ENCODE peak calls at places on chromosomes 1 and 21, in six cellular contexts. J is GM12891, R is K562, C is HepG2, N is H1, S is GM12878. H is an unnamed sample.

GRCh38 chr1:240499012-240499411 is 112.9 kb downstream of the GREM2 start:
- DNase-seq in J (no peak), R (no peak), C (no peak), N (no peak), S (no peak), H (no peak)

GRCh38 chr1:32275424-32275823 is 16.5 kb upstream of the HDAC1 start:
- DNase-seq in J (no peak), R (peak; percentile 13), C (no peak), N (no peak), S (no peak), H (no peak)

GRCh38 chr1:203282720-203283542 is 22.4 kb upstream of the BTG2 start:
- DNase-seq in J (no peak), R (peak; percentile 33), C (no peak), N (no peak), S (no peak), H (no peak)

GRCh38 chr1:236389253-236389652 is 4.8 kb upstream of the EDARADD start:
- DNase-seq in J (no peak), R (no peak), C (no peak), N (no peak), S (no peak), H (no peak)

GRCh38 chr1:39154553-39155361 is 49.7 kb upstream of the MACF1 start:
- DNase-seq in J (no peak), R (no peak), C (peak; percentile 57), N (no peak), S (no peak), H (no peak)

GRCh38 chr21:46347791-46348381 is 23.9 kb downstream of the PCNT start:
- DNase-seq in J (no peak), R (no peak), C (no peak), N (no peak), S (no peak), H (no peak)

GRCh38 chr1:59878370-59878769 is 48.2 kb downstream of the CYP2J2 start:
- DNase-seq in J (no peak), R (no peak), C (no peak), N (no peak), S (no peak), H (no peak)

GRCh38 chr1:215844777-215845176 is 277.7 kb downstream of the KCTD3 start:
- DNase-seq in J (no peak), R (no peak), C (no peak), N (no peak), S (no peak), H (no peak)

GRCh38 chr1:180571060-180571831 is 12.5 kb downstream of the OVAAL start:
- DNase-seq in J (no peak), R (no peak), C (no peak), N (no peak), S (no peak), H (no peak)

GRCh38 chr1:43912607-43913006 is 21.0 kb upstream of the ARTN start:
- DNase-seq in J (no peak), R (no peak), C (no peak), N (no peak), S (no peak), H (no peak)

GRCh38 chr1:183025782-183026774 is 2.9 kb downstream of the LAMC1 start:
- DNase-seq in J (no peak), R (no peak), C (peak; percentile 41), N (no peak), S (peak; percentile 51), H (no peak)

GRCh38 chr1:244548558-244549115 is 87.6 kb downstream of the CATSPERE start:
- DNase-seq in J (no peak), R (no peak), C (no peak), N (no peak), S (no peak), H (no peak)

GRCh38 chr1:227273557-227273956 is 44.7 kb downstream of the CDC42BPA start:
- DNase-seq in J (no peak), R (no peak), C (peak; percentile 46), N (no peak), S (no peak), H (no peak)

GRCh38 chr1:1320666-1321448 is 3.6 kb downstream of the INTS11 start:
- DNase-seq in J (no peak), R (no peak), C (no peak), N (no peak), S (no peak), H (no peak)

GRCh38 chr1:8712413-8713229 is 104.8 kb downstream of the RERE start:
- DNase-seq in J (no peak), R (no peak), C (peak; percentile 87), N (no peak), S (no peak), H (no peak)

GRCh38 chr1:226308166-226308722 is 720 bp downstream of the LIN9 start:
- DNase-seq in J (no peak), R (no peak), C (no peak), N (no peak), S (no peak), H (peak; percentile 19)

DNA sequence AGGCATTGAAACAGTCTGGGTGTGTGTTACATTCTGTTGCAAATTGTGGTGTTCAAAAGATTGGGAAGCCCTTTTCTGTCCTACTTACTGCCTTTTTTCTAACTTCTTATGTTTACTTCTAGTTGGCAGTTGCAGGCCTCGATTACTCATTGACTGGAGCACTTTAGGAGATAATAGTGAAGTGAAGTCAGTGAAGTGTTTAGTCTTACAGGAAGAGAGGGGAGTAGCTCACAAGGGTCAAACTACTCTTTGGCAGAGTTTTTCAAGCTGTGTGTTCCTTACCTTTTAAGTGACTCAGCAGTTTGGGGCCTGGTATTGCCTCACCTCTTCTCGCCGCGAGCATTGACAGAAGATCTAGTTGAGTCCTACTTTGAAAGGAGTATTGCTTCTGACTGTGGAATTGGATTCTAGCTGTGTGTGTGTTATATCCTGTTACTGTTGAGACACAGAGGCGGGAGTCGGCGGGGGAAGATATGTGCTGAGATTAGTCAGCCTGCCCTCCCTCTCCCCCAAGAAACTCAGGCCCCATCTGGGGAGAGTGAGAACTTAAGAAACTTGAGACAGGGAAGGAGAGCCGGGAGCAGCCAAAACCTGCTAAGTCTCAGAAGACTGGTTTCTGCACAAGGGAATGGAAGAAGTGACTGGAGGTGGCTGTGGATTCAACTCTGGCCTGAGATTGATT is 19.3 kb downstream of the AHCYL1 start:
- DNase-seq in J (no peak), R (peak; percentile 70), C (peak; percentile 67), N (no peak), S (peak; percentile 45), H (no peak)
- TF ChIP-seq POLR2A in J (no peak), R (no peak), C (no peak), N (no peak), S (no peak), H (no peak)

GRCh38 chr1:241698177-241698576 is 46.1 kb downstream of the WDR64 start:
- DNase-seq in J (no peak), R (no peak), C (no peak), N (no peak), S (no peak), H (no peak)

GRCh38 chr1:241696172-241696814 is 44.2 kb downstream of the WDR64 start:
- DNase-seq in J (no peak), R (peak; percentile 87), C (no peak), N (no peak), S (no peak), H (no peak)

GRCh38 chr1:241696815-241697639 is 44.9 kb downstream of the WDR64 start:
- DNase-seq in J (no peak), R (peak; percentile 70), C (no peak), N (no peak), S (no peak), H (no peak)

GRCh38 chr1:241695454-241696171 is 43.5 kb downstream of the WDR64 start:
- DNase-seq in J (no peak), R (no peak), C (no peak), N (no peak), S (no peak), H (no peak)

GRCh38 chr1:241697640-241698018 is 45.5 kb downstream of the WDR64 start:
- DNase-seq in J (no peak), R (no peak), C (no peak), N (no peak), S (no peak), H (no peak)
- TF ChIP-seq TAF1 in J (no peak), R (no peak), C (no peak), N (no peak), S (no peak), H (no peak)

GRCh38 chr1:220787069-220787614 is 429 bp downstream of the MTARC1 start:
- DNase-seq in J (no peak), R (no peak), C (peak; percentile 57), N (no peak), S (no peak), H (peak; percentile 28)

GRCh38 chr1:220788146-220788545 is 1.4 kb downstream of the MTARC1 start:
- DNase-seq in J (no peak), R (no peak), C (peak; percentile 21), N (no peak), S (no peak), H (no peak)

GRCh38 chr1:220785166-220786056 is 1.3 kb upstream of the MTARC1 start:
- DNase-seq in J (no peak), R (no peak), C (no peak), N (no peak), S (no peak), H (no peak)

GRCh38 chr1:220786057-220786336 is 716 bp upstream of the MTARC1 start:
- DNase-seq in J (no peak), R (no peak), C (no peak), N (no peak), S (no peak), H (no peak)

GRCh38 chr1:220786337-220787068 is at the start of gene MTARC1:
- DNase-seq in J (no peak), R (no peak), C (peak; percentile 86), N (no peak), S (no peak), H (peak; percentile 54)
- TF ChIP-seq POLR2AphosphoS5 in J (no peak), R (no peak), C (peak; percentile 91), N (peak; percentile 66), S (no peak), H (no peak)

GRCh38 chr1:89589515-89589914 is 43.4 kb upstream of the LRRC8C start:
- DNase-seq in J (no peak), R (no peak), C (no peak), N (no peak), S (no peak), H (no peak)

GRCh38 chr1:89599332-89599630 is 33.6 kb upstream of the LRRC8C start:
- DNase-seq in J (no peak), R (no peak), C (no peak), N (no peak), S (no peak), H (no peak)

GRCh38 chr1:89598450-89599331 is 34.2 kb upstream of the LRRC8C start:
- DNase-seq in J (no peak), R (peak; percentile 49), C (peak; percentile 39), N (no peak), S (no peak), H (no peak)

GRCh38 chr1:89590341-89591080 is 42.4 kb upstream of the LRRC8C start:
- DNase-seq in J (no peak), R (no peak), C (no peak), N (no peak), S (no peak), H (no peak)

DNA sequence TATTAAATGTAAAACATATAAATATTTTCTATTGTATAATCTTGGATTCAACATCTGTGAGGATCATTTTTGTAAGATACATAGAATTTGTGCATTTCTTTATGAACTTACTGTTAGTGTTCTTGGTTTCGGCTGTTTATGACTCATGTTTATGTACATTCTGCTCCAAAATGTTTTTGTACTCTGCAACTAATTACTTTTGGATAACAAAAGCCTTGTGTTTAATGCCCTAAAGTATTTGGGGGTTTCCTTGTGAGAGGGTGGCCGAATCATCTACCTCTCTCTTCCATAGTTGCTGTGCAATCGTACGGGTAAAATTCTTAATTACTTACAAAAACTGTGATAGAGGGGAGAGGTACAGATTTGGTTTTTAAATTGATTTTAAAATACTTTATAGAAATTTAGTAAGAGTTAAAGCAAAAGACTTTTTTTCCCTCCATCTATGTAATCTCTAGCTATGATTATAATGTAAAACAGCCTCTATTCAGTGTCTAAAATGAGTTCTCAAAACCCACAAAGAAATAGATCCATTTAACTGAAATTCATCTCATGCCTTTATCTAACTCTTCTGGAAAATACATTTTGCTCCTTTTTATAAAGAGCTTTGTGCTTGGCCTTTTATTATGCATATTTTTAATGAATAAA is 38.7 kb upstream of the LRRC8C start:
- DNase-seq in J (no peak), R (no peak), C (no peak), N (no peak), S (no peak), H (no peak)
- TF ChIP-seq POLR2A in J (no peak), R (no peak), C (no peak), N (no peak), S (no peak), H (no peak)